ENCODE peak calls at places on chromosomes 16 and 17, in ten cellular contexts. N, G, E, I, F, Y, S, Q, O and V are unnamed samples.

GRCh38 chr17:64783556-64784352 is 121.6 kb upstream of the SMURF2 start:
- DNase-seq in Q (no peak), E (no peak), F (no peak), Y (no peak), G (no peak), O (no peak), S (no peak), I (no peak), N (no peak), V (no peak)

GRCh38 chr16:70701998-70702397 is 16.1 kb upstream of the MTSS2 start:
- DNase-seq in O (no peak), E (no peak), N (no peak), F (no peak), S (no peak), G (no peak), Y (no peak), I (no peak), Q (no peak), V (peak)

GRCh38 chr17:16464001-16464640 is 27.9 kb downstream of the LRRC75A start:
- DNase-seq in S (no peak), E (no peak), N (no peak), I (no peak), Q (no peak), Y (no peak), F (no peak), O (no peak), G (no peak), V (no peak)

GRCh38 chr16:1580256-1580655 is 31.6 kb downstream of the IFT140 start:
- DNase-seq in Q (no peak), O (no peak), I (no peak), Y (no peak), N (no peak), G (no peak), F (no peak), E (peak), S (no peak), V (no peak)

GRCh38 chr16:67357561-67357960 is 30.9 kb downstream of the LRRC36 start:
- DNase-seq in S (no peak), I (no peak), O (peak), N (no peak), Y (no peak), Q (no peak), E (peak), F (no peak), G (no peak), V (no peak)

GRCh38 chr16:49652441-49653175 is 203.3 kb downstream of the ZNF423 start:
- DNase-seq in Q (no peak), F (no peak), O (peak), Y (peak), E (no peak), G (no peak), I (no peak), S (no peak), N (no peak), V (no peak)

GRCh38 chr16:73126453-73126853 is 78.5 kb upstream of the ZFHX3 start:
- DNase-seq in O (no peak), Y (peak), I (no peak), F (no peak), N (no peak), S (no peak), G (no peak), Q (no peak), E (no peak), V (no peak)

GRCh38 chr16:2042666-2043295 is 4.9 kb downstream of the NTHL1 start:
- DNase-seq in G (no peak), F (no peak), N (no peak), S (no peak), Y (no peak), Q (no peak), O (no peak), I (no peak), E (peak), V (no peak)

GRCh38 chr16:47984669-47985068 is 171.1 kb downstream of the ABCC12 start:
- DNase-seq in Q (no peak), Y (no peak), I (no peak), E (no peak), N (no peak), S (no peak), G (no peak), F (no peak), O (no peak), V (no peak)

GRCh38 chr17:78717431-78717980 is 64.6 kb downstream of the CYTH1 start:
- DNase-seq in F (no peak), S (peak), O (peak), G (no peak), Y (peak), E (peak), N (no peak), Q (peak), I (no peak), V (peak)

GRCh38 chr16:66554021-66554420 is 1.6 kb downstream of the CKLF start:
- DNase-seq in Y (no peak), E (no peak), F (no peak), G (no peak), N (no peak), Q (no peak), S (no peak), I (no peak), O (no peak), V (no peak)

GRCh38 chr17:15238064-15238463 is 27.1 kb downstream of the PMP22 start:
- DNase-seq in E (no peak), Q (no peak), O (no peak), F (no peak), G (no peak), S (no peak), N (no peak), I (no peak), Y (no peak), V (no peak)

GRCh38 chr16:53457670-53458069 is 23.4 kb downstream of the RBL2 start:
- DNase-seq in N (no peak), I (peak), E (no peak), F (peak), G (no peak), Y (no peak), S (no peak), Q (no peak), O (no peak), V (no peak)

GRCh38 chr17:75087558-75088453 is at the start of gene SLC16A5:
- DNase-seq in G (peak), F (peak), O (no peak), I (peak), Y (peak), Q (peak), N (no peak), E (no peak), S (no peak), V (no peak)